ENCODE peak calls at places on chromosomes 12 and 14, in five cellular contexts. One of them, this sample, is unnamed.

GRCh38 chr12:77893918-77894317 is 63.2 kb downstream of the NAV3 start:
- DNase-seq in mesenchymal stem cell: peak
- DNase-seq in H9: no peak
- DNase-seq in neuronal stem cell: no peak
- DNase-seq in IMR-90: peak
- DNase-seq in this sample: no peak

GRCh38 chr12:53624956-53625355 is 1.2 kb downstream of the ATF7 start:
- DNase-seq in IMR-90: no peak
- DNase-seq in neuronal stem cell: no peak
- DNase-seq in mesenchymal stem cell: peak
- DNase-seq in H9: no peak
- DNase-seq in this sample: no peak

GRCh38 chr14:83433618-83434017 is 1900.0 kb upstream of the SEL1L start:
- DNase-seq in H9: no peak
- DNase-seq in neuronal stem cell: no peak
- DNase-seq in mesenchymal stem cell: no peak
- DNase-seq in IMR-90: peak
- DNase-seq in this sample: no peak

GRCh38 chr14:102913341-102914211 is 8.9 kb upstream of the AMN start:
- DNase-seq in mesenchymal stem cell: no peak
- DNase-seq in neuronal stem cell: no peak
- DNase-seq in IMR-90: no peak
- DNase-seq in H9: no peak
- DNase-seq in this sample: no peak

GRCh38 chr12:4441355-4442330 is 4.0 kb downstream of the FGF6 start:
- DNase-seq in IMR-90: no peak
- DNase-seq in H9: peak
- DNase-seq in mesenchymal stem cell: no peak
- DNase-seq in neuronal stem cell: no peak
- DNase-seq in this sample: no peak

GRCh38 chr12:53427905-53428594 is 4.4 kb downstream of the AMHR2 start:
- DNase-seq in H9: no peak
- DNase-seq in IMR-90: peak
- DNase-seq in neuronal stem cell: no peak
- DNase-seq in mesenchymal stem cell: peak
- DNase-seq in this sample: peak

GRCh38 chr12:106245767-106246166 is 2.1 kb downstream of the CKAP4 start:
- DNase-seq in H9: peak
- DNase-seq in neuronal stem cell: no peak
- DNase-seq in mesenchymal stem cell: peak
- DNase-seq in IMR-90: peak
- DNase-seq in this sample: peak

GRCh38 chr12:54333420-54334034 is 8.6 kb downstream of the COPZ1 start:
- DNase-seq in H9: no peak
- DNase-seq in neuronal stem cell: no peak
- DNase-seq in IMR-90: no peak
- DNase-seq in mesenchymal stem cell: no peak
- DNase-seq in this sample: no peak

GRCh38 chr12:82673698-82674097 is 13.0 kb upstream of the TMTC2 start:
- DNase-seq in neuronal stem cell: no peak
- DNase-seq in H9: no peak
- DNase-seq in IMR-90: no peak
- DNase-seq in mesenchymal stem cell: no peak
- DNase-seq in this sample: no peak

GRCh38 chr14:26598672-26599131 is 869 bp upstream of the NOVA1 start:
- DNase-seq in IMR-90: no peak
- DNase-seq in mesenchymal stem cell: no peak
- DNase-seq in neuronal stem cell: no peak
- DNase-seq in H9: no peak
- DNase-seq in this sample: no peak

GRCh38 chr14:98368214-98368613 is 903.8 kb downstream of the BCL11B start:
- DNase-seq in neuronal stem cell: no peak
- DNase-seq in H9: no peak
- DNase-seq in IMR-90: no peak
- DNase-seq in mesenchymal stem cell: no peak
- DNase-seq in this sample: peak

GRCh38 chr12:130764475-130765185 is 48.5 kb upstream of the RIMBP2 start:
- DNase-seq in mesenchymal stem cell: peak
- DNase-seq in H9: no peak
- DNase-seq in IMR-90: peak
- DNase-seq in neuronal stem cell: no peak
- DNase-seq in this sample: peak

GRCh38 chr14:68397371-68397779 is 395.5 kb downstream of the ZFP36L1 start:
- DNase-seq in IMR-90: no peak
- DNase-seq in mesenchymal stem cell: no peak
- DNase-seq in neuronal stem cell: no peak
- DNase-seq in H9: no peak
- DNase-seq in this sample: peak

GRCh38 chr12:131947482-131948027 is 2.2 kb upstream of the EP400 start:
- DNase-seq in mesenchymal stem cell: no peak
- DNase-seq in IMR-90: no peak
- DNase-seq in H9: peak
- DNase-seq in neuronal stem cell: no peak
- DNase-seq in this sample: no peak

GRCh38 chr12:131948166-131948712 is 1.5 kb upstream of the EP400 start:
- DNase-seq in H9: peak
- DNase-seq in mesenchymal stem cell: no peak
- DNase-seq in IMR-90: no peak
- DNase-seq in neuronal stem cell: no peak
- DNase-seq in this sample: peak

GRCh38 chr12:131950182-131950913 is 606 bp downstream of the EP400 start:
- DNase-seq in neuronal stem cell: no peak
- DNase-seq in H9: no peak
- DNase-seq in IMR-90: no peak
- DNase-seq in mesenchymal stem cell: peak
- DNase-seq in this sample: no peak

GRCh38 chr12:131946757-131947156 is 3.0 kb upstream of the EP400 start:
- DNase-seq in mesenchymal stem cell: no peak
- DNase-seq in neuronal stem cell: no peak
- DNase-seq in H9: peak
- DNase-seq in IMR-90: no peak
- DNase-seq in this sample: no peak

GRCh38 chr12:131949431-131950181 is at the start of gene EP400:
- DNase-seq in mesenchymal stem cell: peak
- DNase-seq in IMR-90: peak
- DNase-seq in H9: peak
- DNase-seq in neuronal stem cell: peak
- DNase-seq in this sample: peak
- H4K91ac ChIP-seq in mesenchymal stem cell: peak
- H4K91ac ChIP-seq in IMR-90: peak
- H4K91ac ChIP-seq in H9: no peak
- H4K91ac ChIP-seq in neuronal stem cell: no peak
- H4K91ac ChIP-seq in this sample: peak

GRCh38 chr14:95609398-95609990 is 74.6 kb downstream of the GLRX5 start:
- DNase-seq in neuronal stem cell: peak
- DNase-seq in mesenchymal stem cell: peak
- DNase-seq in IMR-90: peak
- DNase-seq in H9: peak
- DNase-seq in this sample: peak
- H2BK5ac ChIP-seq in neuronal stem cell: no peak
- H2BK5ac ChIP-seq in mesenchymal stem cell: no peak
- H2BK5ac ChIP-seq in IMR-90: no peak
- H2BK5ac ChIP-seq in H9: no peak
- H2BK5ac ChIP-seq in this sample: no peak

GRCh38 chr12:12660201-12660600 is 35.8 kb downstream of the GPR19 start:
- DNase-seq in neuronal stem cell: no peak
- DNase-seq in mesenchymal stem cell: no peak
- DNase-seq in IMR-90: no peak
- DNase-seq in H9: no peak
- DNase-seq in this sample: peak
- H4K91ac ChIP-seq in neuronal stem cell: no peak
- H4K91ac ChIP-seq in mesenchymal stem cell: no peak
- H4K91ac ChIP-seq in IMR-90: no peak
- H4K91ac ChIP-seq in H9: no peak
- H4K91ac ChIP-seq in this sample: no peak

GRCh38 chr12:1794440-1795090 is 25.8 kb upstream of the LRTM2 start:
- DNase-seq in IMR-90: no peak
- DNase-seq in H9: peak
- DNase-seq in neuronal stem cell: no peak
- DNase-seq in mesenchymal stem cell: no peak
- DNase-seq in this sample: no peak
- H2BK5ac ChIP-seq in IMR-90: no peak
- H2BK5ac ChIP-seq in H9: no peak
- H2BK5ac ChIP-seq in neuronal stem cell: no peak
- H2BK5ac ChIP-seq in mesenchymal stem cell: no peak
- H2BK5ac ChIP-seq in this sample: no peak

GRCh38 chr14:104123879-104124278 is 14.5 kb upstream of the KIF26A start:
- DNase-seq in neuronal stem cell: no peak
- DNase-seq in mesenchymal stem cell: no peak
- DNase-seq in H9: no peak
- DNase-seq in IMR-90: no peak
- DNase-seq in this sample: no peak
- H4K91ac ChIP-seq in neuronal stem cell: no peak
- H4K91ac ChIP-seq in mesenchymal stem cell: no peak
- H4K91ac ChIP-seq in H9: no peak
- H4K91ac ChIP-seq in IMR-90: no peak
- H4K91ac ChIP-seq in this sample: no peak

DNA sequence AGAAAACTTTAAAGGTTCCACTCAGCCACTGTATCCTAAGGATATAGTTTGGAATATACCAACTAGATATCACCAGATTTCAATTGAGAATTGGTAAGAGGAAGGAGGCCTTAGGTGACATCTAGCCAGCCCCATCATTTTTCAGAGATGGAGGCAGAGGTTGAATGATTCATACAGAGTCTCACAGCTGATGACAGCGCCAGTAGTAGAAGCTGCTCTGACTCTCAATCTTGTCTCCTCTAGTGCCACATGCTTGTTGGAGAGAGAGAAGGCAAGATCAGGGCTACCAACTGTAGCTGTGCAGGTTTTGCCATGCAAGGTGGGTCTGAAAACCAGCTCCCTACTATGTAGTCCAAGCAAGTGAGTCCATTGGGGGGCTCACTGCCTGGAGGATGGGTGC is 6.1 kb downstream of the FRMD6 start:
- DNase-seq in IMR-90: peak
- DNase-seq in mesenchymal stem cell: peak
- DNase-seq in H9: no peak
- DNase-seq in neuronal stem cell: no peak
- DNase-seq in this sample: no peak
- H2BK5ac ChIP-seq in IMR-90: peak
- H2BK5ac ChIP-seq in mesenchymal stem cell: no peak
- H2BK5ac ChIP-seq in H9: no peak
- H2BK5ac ChIP-seq in neuronal stem cell: no peak
- H2BK5ac ChIP-seq in this sample: no peak

GRCh38 chr12:50166776-50167025 is 468 bp downstream of the CERS5 start:
- DNase-seq in neuronal stem cell: no peak
- DNase-seq in mesenchymal stem cell: no peak
- DNase-seq in IMR-90: no peak
- DNase-seq in H9: no peak
- DNase-seq in this sample: no peak
- H4K91ac ChIP-seq in neuronal stem cell: no peak
- H4K91ac ChIP-seq in mesenchymal stem cell: peak
- H4K91ac ChIP-seq in IMR-90: peak
- H4K91ac ChIP-seq in H9: no peak
- H4K91ac ChIP-seq in this sample: peak

GRCh38 chr12:120240495-120240833 is 25.1 kb downstream of the PXN start:
- DNase-seq in H9: no peak
- DNase-seq in IMR-90: no peak
- DNase-seq in neuronal stem cell: no peak
- DNase-seq in mesenchymal stem cell: no peak
- DNase-seq in this sample: no peak

GRCh38 chr12:120236124-120236398 is 29.5 kb downstream of the PXN start:
- DNase-seq in mesenchymal stem cell: no peak
- DNase-seq in IMR-90: no peak
- DNase-seq in H9: no peak
- DNase-seq in neuronal stem cell: no peak
- DNase-seq in this sample: peak

GRCh38 chr12:120239776-120240494 is 25.6 kb downstream of the PXN start:
- DNase-seq in IMR-90: no peak
- DNase-seq in mesenchymal stem cell: no peak
- DNase-seq in neuronal stem cell: no peak
- DNase-seq in H9: no peak
- DNase-seq in this sample: no peak

GRCh38 chr12:120238839-120239445 is 26.6 kb downstream of the PXN start:
- DNase-seq in H9: no peak
- DNase-seq in mesenchymal stem cell: no peak
- DNase-seq in IMR-90: no peak
- DNase-seq in neuronal stem cell: no peak
- DNase-seq in this sample: peak

DNA sequence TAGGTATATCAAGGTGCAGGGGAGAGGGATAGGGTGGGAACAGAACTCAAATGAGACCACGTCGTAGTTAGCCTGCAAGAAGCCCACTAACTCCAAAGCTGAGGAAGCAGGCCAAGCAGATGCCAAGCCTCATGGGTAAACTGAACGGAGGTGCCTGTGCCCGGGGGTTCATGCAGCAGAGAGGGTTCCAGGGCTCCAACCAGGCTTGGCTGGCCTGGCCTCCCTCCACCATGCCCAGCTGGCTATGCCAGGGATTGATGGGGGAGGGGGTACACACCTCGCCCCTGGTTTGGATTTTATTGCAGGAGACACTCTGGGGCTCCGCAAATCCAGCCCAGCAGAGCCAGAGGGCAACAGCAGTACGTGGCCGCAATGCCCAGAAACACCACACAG is 27.3 kb downstream of the PXN start:
- DNase-seq in H9: no peak
- DNase-seq in neuronal stem cell: no peak
- DNase-seq in IMR-90: no peak
- DNase-seq in mesenchymal stem cell: no peak
- DNase-seq in this sample: no peak
- H2BK5ac ChIP-seq in H9: no peak
- H2BK5ac ChIP-seq in neuronal stem cell: no peak
- H2BK5ac ChIP-seq in IMR-90: peak
- H2BK5ac ChIP-seq in mesenchymal stem cell: no peak
- H2BK5ac ChIP-seq in this sample: no peak